ENCODE peak calls at places on chromosomes 12 and 14, in five cellular contexts. One of them, this sample, is unnamed.

GRCh38 chr12:3928538-3929220 is 55.5 kb upstream of the PARP11 start:
- DNase-seq in NCI-H2081: no peak
- DNase-seq in activated T-helper 1 cell treated with Interleukin-2 at 50 U/mL for 16 hours: no peak
- DNase-seq in stimulated activated CD4-positive, alpha-beta T cell treated with anti-CD3 and anti-CD28 coated beads, Interleukin-2, amount 100 ng/mL, for 48 hours: no peak
- DNase-seq in psoas muscle: no peak
- DNase-seq in this sample: no peak

GRCh38 chr12:51371295-51371953 is 19.8 kb downstream of the GALNT6 start:
- DNase-seq in activated T-helper 1 cell treated with Interleukin-2 at 50 U/mL for 16 hours: no peak
- DNase-seq in psoas muscle: peak; percentile 86
- DNase-seq in stimulated activated CD4-positive, alpha-beta T cell treated with anti-CD3 and anti-CD28 coated beads, Interleukin-2, amount 100 ng/mL, for 48 hours: no peak
- DNase-seq in NCI-H2081: no peak
- DNase-seq in this sample: no peak

GRCh38 chr12:46577063-46577776 is 204.6 kb upstream of the SLC38A2 start:
- DNase-seq in NCI-H2081: no peak
- DNase-seq in stimulated activated CD4-positive, alpha-beta T cell treated with anti-CD3 and anti-CD28 coated beads, Interleukin-2, amount 100 ng/mL, for 48 hours: no peak
- DNase-seq in activated T-helper 1 cell treated with Interleukin-2 at 50 U/mL for 16 hours: no peak
- DNase-seq in psoas muscle: no peak
- DNase-seq in this sample: no peak

GRCh38 chr14:95282354-95282985 is 37.2 kb downstream of the CLMN start:
- DNase-seq in NCI-H2081: no peak
- DNase-seq in activated T-helper 1 cell treated with Interleukin-2 at 50 U/mL for 16 hours: no peak
- DNase-seq in psoas muscle: no peak
- DNase-seq in stimulated activated CD4-positive, alpha-beta T cell treated with anti-CD3 and anti-CD28 coated beads, Interleukin-2, amount 100 ng/mL, for 48 hours: no peak
- DNase-seq in this sample: no peak

GRCh38 chr12:113822986-113823385 is 143.1 kb downstream of the RBM19 start:
- DNase-seq in activated T-helper 1 cell treated with Interleukin-2 at 50 U/mL for 16 hours: no peak
- DNase-seq in psoas muscle: no peak
- DNase-seq in stimulated activated CD4-positive, alpha-beta T cell treated with anti-CD3 and anti-CD28 coated beads, Interleukin-2, amount 100 ng/mL, for 48 hours: no peak
- DNase-seq in NCI-H2081: no peak
- DNase-seq in this sample: no peak

GRCh38 chr14:67335781-67336180 is 23.8 kb downstream of the ATP6V1D start:
- DNase-seq in stimulated activated CD4-positive, alpha-beta T cell treated with anti-CD3 and anti-CD28 coated beads, Interleukin-2, amount 100 ng/mL, for 48 hours: peak; percentile 7
- DNase-seq in psoas muscle: no peak
- DNase-seq in NCI-H2081: peak; percentile 22
- DNase-seq in activated T-helper 1 cell treated with Interleukin-2 at 50 U/mL for 16 hours: no peak
- DNase-seq in this sample: no peak

GRCh38 chr14:106094654-106095189 is 568.3 kb downstream of the TMEM121 start:
- DNase-seq in psoas muscle: peak; percentile 52
- DNase-seq in stimulated activated CD4-positive, alpha-beta T cell treated with anti-CD3 and anti-CD28 coated beads, Interleukin-2, amount 100 ng/mL, for 48 hours: peak; percentile 96
- DNase-seq in NCI-H2081: peak; percentile 42
- DNase-seq in activated T-helper 1 cell treated with Interleukin-2 at 50 U/mL for 16 hours: no peak
- DNase-seq in this sample: peak; percentile 59

GRCh38 chr14:56371737-56372136 is 207.9 kb upstream of the TMEM260 start:
- DNase-seq in psoas muscle: no peak
- DNase-seq in activated T-helper 1 cell treated with Interleukin-2 at 50 U/mL for 16 hours: no peak
- DNase-seq in NCI-H2081: no peak
- DNase-seq in stimulated activated CD4-positive, alpha-beta T cell treated with anti-CD3 and anti-CD28 coated beads, Interleukin-2, amount 100 ng/mL, for 48 hours: no peak
- DNase-seq in this sample: no peak

GRCh38 chr14:60094306-60094897 is 2.7 kb downstream of the PCNX4 start:
- DNase-seq in activated T-helper 1 cell treated with Interleukin-2 at 50 U/mL for 16 hours: no peak
- DNase-seq in psoas muscle: no peak
- DNase-seq in stimulated activated CD4-positive, alpha-beta T cell treated with anti-CD3 and anti-CD28 coated beads, Interleukin-2, amount 100 ng/mL, for 48 hours: no peak
- DNase-seq in NCI-H2081: no peak
- DNase-seq in this sample: no peak

GRCh38 chr14:85254718-85255117 is 275.2 kb upstream of the FLRT2 start:
- DNase-seq in psoas muscle: no peak
- DNase-seq in activated T-helper 1 cell treated with Interleukin-2 at 50 U/mL for 16 hours: no peak
- DNase-seq in stimulated activated CD4-positive, alpha-beta T cell treated with anti-CD3 and anti-CD28 coated beads, Interleukin-2, amount 100 ng/mL, for 48 hours: no peak
- DNase-seq in NCI-H2081: no peak
- DNase-seq in this sample: no peak

GRCh38 chr12:51898937-51899336 is 8.4 kb upstream of the ACVRL1 start:
- DNase-seq in stimulated activated CD4-positive, alpha-beta T cell treated with anti-CD3 and anti-CD28 coated beads, Interleukin-2, amount 100 ng/mL, for 48 hours: no peak
- DNase-seq in activated T-helper 1 cell treated with Interleukin-2 at 50 U/mL for 16 hours: no peak
- DNase-seq in psoas muscle: no peak
- DNase-seq in NCI-H2081: no peak
- DNase-seq in this sample: no peak

GRCh38 chr14:67944605-67945004 is 125.0 kb downstream of the RAD51B start:
- DNase-seq in NCI-H2081: no peak
- DNase-seq in stimulated activated CD4-positive, alpha-beta T cell treated with anti-CD3 and anti-CD28 coated beads, Interleukin-2, amount 100 ng/mL, for 48 hours: no peak
- DNase-seq in activated T-helper 1 cell treated with Interleukin-2 at 50 U/mL for 16 hours: no peak
- DNase-seq in psoas muscle: no peak
- DNase-seq in this sample: no peak

GRCh38 chr14:68911594-68912227 is 67.4 kb downstream of the ACTN1 start:
- DNase-seq in NCI-H2081: peak; percentile 55
- DNase-seq in psoas muscle: peak; percentile 82
- DNase-seq in stimulated activated CD4-positive, alpha-beta T cell treated with anti-CD3 and anti-CD28 coated beads, Interleukin-2, amount 100 ng/mL, for 48 hours: peak; percentile 77
- DNase-seq in activated T-helper 1 cell treated with Interleukin-2 at 50 U/mL for 16 hours: peak; percentile 55
- DNase-seq in this sample: peak; percentile 51

GRCh38 chr12:46942579-46942978 is 116.8 kb upstream of the SLC38A4 start:
- DNase-seq in activated T-helper 1 cell treated with Interleukin-2 at 50 U/mL for 16 hours: no peak
- DNase-seq in stimulated activated CD4-positive, alpha-beta T cell treated with anti-CD3 and anti-CD28 coated beads, Interleukin-2, amount 100 ng/mL, for 48 hours: no peak
- DNase-seq in psoas muscle: no peak
- DNase-seq in NCI-H2081: no peak
- DNase-seq in this sample: no peak

GRCh38 chr12:50112456-50113218 is 601 bp downstream of the COX14 start:
- DNase-seq in activated T-helper 1 cell treated with Interleukin-2 at 50 U/mL for 16 hours: no peak
- DNase-seq in psoas muscle: no peak
- DNase-seq in stimulated activated CD4-positive, alpha-beta T cell treated with anti-CD3 and anti-CD28 coated beads, Interleukin-2, amount 100 ng/mL, for 48 hours: no peak
- DNase-seq in NCI-H2081: no peak
- DNase-seq in this sample: no peak

GRCh38 chr12:80714055-80714454 is 2.7 kb upstream of the MYF5 start:
- DNase-seq in NCI-H2081: no peak
- DNase-seq in activated T-helper 1 cell treated with Interleukin-2 at 50 U/mL for 16 hours: no peak
- DNase-seq in psoas muscle: peak; percentile 66
- DNase-seq in stimulated activated CD4-positive, alpha-beta T cell treated with anti-CD3 and anti-CD28 coated beads, Interleukin-2, amount 100 ng/mL, for 48 hours: no peak
- DNase-seq in this sample: no peak

GRCh38 chr12:59382678-59383425 is 213.0 kb upstream of the SLC16A7 start:
- DNase-seq in NCI-H2081: no peak
- DNase-seq in stimulated activated CD4-positive, alpha-beta T cell treated with anti-CD3 and anti-CD28 coated beads, Interleukin-2, amount 100 ng/mL, for 48 hours: no peak
- DNase-seq in psoas muscle: no peak
- DNase-seq in activated T-helper 1 cell treated with Interleukin-2 at 50 U/mL for 16 hours: no peak
- DNase-seq in this sample: no peak

GRCh38 chr12:116455540-116456306 is 103.5 kb upstream of the MAP1LC3B2 start:
- DNase-seq in stimulated activated CD4-positive, alpha-beta T cell treated with anti-CD3 and anti-CD28 coated beads, Interleukin-2, amount 100 ng/mL, for 48 hours: no peak
- DNase-seq in psoas muscle: peak; percentile 82
- DNase-seq in NCI-H2081: no peak
- DNase-seq in activated T-helper 1 cell treated with Interleukin-2 at 50 U/mL for 16 hours: no peak
- DNase-seq in this sample: no peak

GRCh38 chr14:72024043-72024407 is 91.8 kb downstream of the RGS6 start:
- DNase-seq in psoas muscle: no peak
- DNase-seq in NCI-H2081: peak; percentile 24
- DNase-seq in stimulated activated CD4-positive, alpha-beta T cell treated with anti-CD3 and anti-CD28 coated beads, Interleukin-2, amount 100 ng/mL, for 48 hours: peak; percentile 19
- DNase-seq in activated T-helper 1 cell treated with Interleukin-2 at 50 U/mL for 16 hours: no peak
- DNase-seq in this sample: peak; percentile 15

GRCh38 chr12:131493068-131493826 is 217.6 kb upstream of the SFSWAP start:
- DNase-seq in NCI-H2081: no peak
- DNase-seq in stimulated activated CD4-positive, alpha-beta T cell treated with anti-CD3 and anti-CD28 coated beads, Interleukin-2, amount 100 ng/mL, for 48 hours: no peak
- DNase-seq in activated T-helper 1 cell treated with Interleukin-2 at 50 U/mL for 16 hours: no peak
- DNase-seq in psoas muscle: no peak
- DNase-seq in this sample: no peak

GRCh38 chr14:105980224-105980623 is 453.8 kb downstream of the TMEM121 start:
- DNase-seq in activated T-helper 1 cell treated with Interleukin-2 at 50 U/mL for 16 hours: no peak
- DNase-seq in psoas muscle: no peak
- DNase-seq in NCI-H2081: no peak
- DNase-seq in stimulated activated CD4-positive, alpha-beta T cell treated with anti-CD3 and anti-CD28 coated beads, Interleukin-2, amount 100 ng/mL, for 48 hours: no peak
- DNase-seq in this sample: no peak

GRCh38 chr14:56118611-56119181 is 485 bp downstream of the PELI2 start:
- DNase-seq in NCI-H2081: no peak
- DNase-seq in stimulated activated CD4-positive, alpha-beta T cell treated with anti-CD3 and anti-CD28 coated beads, Interleukin-2, amount 100 ng/mL, for 48 hours: no peak
- DNase-seq in psoas muscle: peak; percentile 67
- DNase-seq in activated T-helper 1 cell treated with Interleukin-2 at 50 U/mL for 16 hours: peak; percentile 7
- DNase-seq in this sample: peak; percentile 26

GRCh38 chr14:95348395-95349080 is 28.8 kb upstream of the CLMN start:
- DNase-seq in NCI-H2081: no peak
- DNase-seq in stimulated activated CD4-positive, alpha-beta T cell treated with anti-CD3 and anti-CD28 coated beads, Interleukin-2, amount 100 ng/mL, for 48 hours: no peak
- DNase-seq in activated T-helper 1 cell treated with Interleukin-2 at 50 U/mL for 16 hours: no peak
- DNase-seq in psoas muscle: no peak
- DNase-seq in this sample: no peak

GRCh38 chr12:4069046-4070010 is 196.1 kb upstream of the PARP11 start:
- DNase-seq in stimulated activated CD4-positive, alpha-beta T cell treated with anti-CD3 and anti-CD28 coated beads, Interleukin-2, amount 100 ng/mL, for 48 hours: no peak
- DNase-seq in NCI-H2081: no peak
- DNase-seq in psoas muscle: no peak
- DNase-seq in activated T-helper 1 cell treated with Interleukin-2 at 50 U/mL for 16 hours: no peak
- DNase-seq in this sample: no peak

GRCh38 chr14:67599698-67600561 is at the start of gene PIGH:
- DNase-seq in stimulated activated CD4-positive, alpha-beta T cell treated with anti-CD3 and anti-CD28 coated beads, Interleukin-2, amount 100 ng/mL, for 48 hours: peak; percentile 93
- DNase-seq in psoas muscle: peak; percentile 95
- DNase-seq in NCI-H2081: peak; percentile 88
- DNase-seq in activated T-helper 1 cell treated with Interleukin-2 at 50 U/mL for 16 hours: peak; percentile 92
- DNase-seq in this sample: peak; percentile 93

GRCh38 chr14:91402278-91403068 is 15.1 kb downstream of the CCDC88C start:
- DNase-seq in stimulated activated CD4-positive, alpha-beta T cell treated with anti-CD3 and anti-CD28 coated beads, Interleukin-2, amount 100 ng/mL, for 48 hours: no peak
- DNase-seq in psoas muscle: no peak
- DNase-seq in NCI-H2081: no peak
- DNase-seq in activated T-helper 1 cell treated with Interleukin-2 at 50 U/mL for 16 hours: no peak
- DNase-seq in this sample: no peak

GRCh38 chr14:105632010-105632409 is 105.6 kb downstream of the TMEM121 start:
- DNase-seq in activated T-helper 1 cell treated with Interleukin-2 at 50 U/mL for 16 hours: no peak
- DNase-seq in stimulated activated CD4-positive, alpha-beta T cell treated with anti-CD3 and anti-CD28 coated beads, Interleukin-2, amount 100 ng/mL, for 48 hours: no peak
- DNase-seq in psoas muscle: no peak
- DNase-seq in NCI-H2081: no peak
- DNase-seq in this sample: no peak

GRCh38 chr14:49687942-49688700 is at the start of gene POLE2:
- DNase-seq in NCI-H2081: peak; percentile 73
- DNase-seq in psoas muscle: peak; percentile 87
- DNase-seq in activated T-helper 1 cell treated with Interleukin-2 at 50 U/mL for 16 hours: peak; percentile 59
- DNase-seq in stimulated activated CD4-positive, alpha-beta T cell treated with anti-CD3 and anti-CD28 coated beads, Interleukin-2, amount 100 ng/mL, for 48 hours: peak; percentile 74
- DNase-seq in this sample: peak; percentile 73

GRCh38 chr12:29039013-29039412 is 110.1 kb upstream of the FAR2 start:
- DNase-seq in NCI-H2081: no peak
- DNase-seq in activated T-helper 1 cell treated with Interleukin-2 at 50 U/mL for 16 hours: no peak
- DNase-seq in psoas muscle: no peak
- DNase-seq in stimulated activated CD4-positive, alpha-beta T cell treated with anti-CD3 and anti-CD28 coated beads, Interleukin-2, amount 100 ng/mL, for 48 hours: no peak
- DNase-seq in this sample: no peak

GRCh38 chr12:46919666-46920065 is 93.9 kb upstream of the SLC38A4 start:
- DNase-seq in psoas muscle: no peak
- DNase-seq in NCI-H2081: no peak
- DNase-seq in stimulated activated CD4-positive, alpha-beta T cell treated with anti-CD3 and anti-CD28 coated beads, Interleukin-2, amount 100 ng/mL, for 48 hours: no peak
- DNase-seq in activated T-helper 1 cell treated with Interleukin-2 at 50 U/mL for 16 hours: no peak
- DNase-seq in this sample: no peak

GRCh38 chr14:64727551-64728071 is 23.4 kb downstream of the PLEKHG3 start:
- DNase-seq in psoas muscle: peak; percentile 42
- DNase-seq in NCI-H2081: no peak
- DNase-seq in stimulated activated CD4-positive, alpha-beta T cell treated with anti-CD3 and anti-CD28 coated beads, Interleukin-2, amount 100 ng/mL, for 48 hours: no peak
- DNase-seq in activated T-helper 1 cell treated with Interleukin-2 at 50 U/mL for 16 hours: no peak
- DNase-seq in this sample: no peak

GRCh38 chr14:91985008-91985407 is 37.5 kb upstream of the FBLN5 start:
- DNase-seq in activated T-helper 1 cell treated with Interleukin-2 at 50 U/mL for 16 hours: no peak
- DNase-seq in stimulated activated CD4-positive, alpha-beta T cell treated with anti-CD3 and anti-CD28 coated beads, Interleukin-2, amount 100 ng/mL, for 48 hours: no peak
- DNase-seq in psoas muscle: no peak
- DNase-seq in NCI-H2081: no peak
- DNase-seq in this sample: no peak

GRCh38 chr12:123550700-123551099 is 17.2 kb upstream of the RILPL1 start:
- DNase-seq in stimulated activated CD4-positive, alpha-beta T cell treated with anti-CD3 and anti-CD28 coated beads, Interleukin-2, amount 100 ng/mL, for 48 hours: no peak
- DNase-seq in activated T-helper 1 cell treated with Interleukin-2 at 50 U/mL for 16 hours: no peak
- DNase-seq in psoas muscle: no peak
- DNase-seq in NCI-H2081: no peak
- DNase-seq in this sample: no peak

GRCh38 chr14:105863296-105864108 is 337.1 kb downstream of the TMEM121 start:
- DNase-seq in activated T-helper 1 cell treated with Interleukin-2 at 50 U/mL for 16 hours: no peak
- DNase-seq in NCI-H2081: no peak
- DNase-seq in stimulated activated CD4-positive, alpha-beta T cell treated with anti-CD3 and anti-CD28 coated beads, Interleukin-2, amount 100 ng/mL, for 48 hours: no peak
- DNase-seq in psoas muscle: no peak
- DNase-seq in this sample: no peak

GRCh38 chr12:105977256-105978051 is 161.3 kb downstream of the NUAK1 start:
- DNase-seq in activated T-helper 1 cell treated with Interleukin-2 at 50 U/mL for 16 hours: no peak
- DNase-seq in NCI-H2081: no peak
- DNase-seq in psoas muscle: no peak
- DNase-seq in stimulated activated CD4-positive, alpha-beta T cell treated with anti-CD3 and anti-CD28 coated beads, Interleukin-2, amount 100 ng/mL, for 48 hours: no peak
- DNase-seq in this sample: no peak

GRCh38 chr12:125099407-125099779 is 34.2 kb downstream of the AACS start:
- DNase-seq in stimulated activated CD4-positive, alpha-beta T cell treated with anti-CD3 and anti-CD28 coated beads, Interleukin-2, amount 100 ng/mL, for 48 hours: no peak
- DNase-seq in NCI-H2081: no peak
- DNase-seq in psoas muscle: no peak
- DNase-seq in activated T-helper 1 cell treated with Interleukin-2 at 50 U/mL for 16 hours: no peak
- DNase-seq in this sample: no peak

GRCh38 chr14:53378142-53378541 is 225.0 kb upstream of the DDHD1 start:
- DNase-seq in activated T-helper 1 cell treated with Interleukin-2 at 50 U/mL for 16 hours: no peak
- DNase-seq in psoas muscle: no peak
- DNase-seq in NCI-H2081: no peak
- DNase-seq in stimulated activated CD4-positive, alpha-beta T cell treated with anti-CD3 and anti-CD28 coated beads, Interleukin-2, amount 100 ng/mL, for 48 hours: no peak
- DNase-seq in this sample: no peak

GRCh38 chr14:99955826-99956455 is 109.3 kb upstream of the EVL start:
- DNase-seq in stimulated activated CD4-positive, alpha-beta T cell treated with anti-CD3 and anti-CD28 coated beads, Interleukin-2, amount 100 ng/mL, for 48 hours: no peak
- DNase-seq in NCI-H2081: no peak
- DNase-seq in psoas muscle: no peak
- DNase-seq in activated T-helper 1 cell treated with Interleukin-2 at 50 U/mL for 16 hours: no peak
- DNase-seq in this sample: no peak

GRCh38 chr12:128969480-128970055 is 116.3 kb downstream of the GLT1D1 start:
- DNase-seq in NCI-H2081: peak; percentile 95
- DNase-seq in stimulated activated CD4-positive, alpha-beta T cell treated with anti-CD3 and anti-CD28 coated beads, Interleukin-2, amount 100 ng/mL, for 48 hours: no peak
- DNase-seq in activated T-helper 1 cell treated with Interleukin-2 at 50 U/mL for 16 hours: no peak
- DNase-seq in psoas muscle: no peak
- DNase-seq in this sample: peak; percentile 39